ENCODE peak calls at places on chromosomes 7 and 10, in four cellular contexts. One of them, this sample, is unnamed.

GRCh38 chr7:138116156-138116555 is 39.9 kb downstream of the AKR1D1 start:
- DNase-seq in ELR: peak; percentile 47
- DNase-seq in germinal center: no peak
- DNase-seq in uterus: no peak
- DNase-seq in this sample: no peak

GRCh38 chr7:50502947-50503346 is 52.8 kb upstream of the FIGNL1 start:
- DNase-seq in uterus: no peak
- DNase-seq in ELR: no peak
- DNase-seq in germinal center: no peak
- DNase-seq in this sample: no peak

GRCh38 chr7:106999023-106999422 is 45.5 kb upstream of the PRKAR2B start:
- DNase-seq in germinal center: no peak
- DNase-seq in ELR: no peak
- DNase-seq in uterus: no peak
- DNase-seq in this sample: no peak

GRCh38 chr10:127547997-127548396 is 1.1 kb upstream of the NPS start:
- DNase-seq in uterus: no peak
- DNase-seq in germinal center: no peak
- DNase-seq in ELR: no peak
- DNase-seq in this sample: no peak

GRCh38 chr10:27558612-27559020 is 54.5 kb downstream of the RAB18 start:
- DNase-seq in uterus: peak; percentile 35
- DNase-seq in germinal center: peak; percentile 11
- DNase-seq in ELR: peak; percentile 77
- DNase-seq in this sample: peak; percentile 13

GRCh38 chr10:124703778-124704427 is 40.3 kb downstream of the FAM53B start:
- DNase-seq in germinal center: no peak
- DNase-seq in ELR: no peak
- DNase-seq in uterus: peak; percentile 82
- DNase-seq in this sample: no peak

GRCh38 chr7:50641442-50642405 is 76.5 kb upstream of the DDC start:
- DNase-seq in germinal center: no peak
- DNase-seq in uterus: no peak
- DNase-seq in ELR: no peak
- DNase-seq in this sample: no peak

GRCh38 chr10:133257489-133258065 is 19.1 kb downstream of the ADAM8 start:
- DNase-seq in ELR: peak; percentile 49
- DNase-seq in uterus: peak; percentile 42
- DNase-seq in germinal center: peak; percentile 51
- DNase-seq in this sample: no peak

GRCh38 chr7:135795846-135796570 is 47.4 kb upstream of the FAM180A start:
- DNase-seq in ELR: no peak
- DNase-seq in germinal center: no peak
- DNase-seq in uterus: no peak
- DNase-seq in this sample: no peak

GRCh38 chr7:44189286-44189992 is at the start of gene GCK:
- DNase-seq in ELR: no peak
- DNase-seq in germinal center: no peak
- DNase-seq in uterus: no peak
- DNase-seq in this sample: no peak

GRCh38 chr7:134175724-134176350 is 48.7 kb downstream of the LRGUK start:
- DNase-seq in germinal center: no peak
- DNase-seq in uterus: no peak
- DNase-seq in ELR: no peak
- DNase-seq in this sample: no peak

GRCh38 chr7:75721426-75721825 is 17.3 kb downstream of the HIP1 start:
- DNase-seq in germinal center: no peak
- DNase-seq in ELR: no peak
- DNase-seq in uterus: no peak
- DNase-seq in this sample: no peak

GRCh38 chr7:22696672-22697071 is 30.3 kb upstream of the IL6 start:
- DNase-seq in uterus: no peak
- DNase-seq in germinal center: no peak
- DNase-seq in ELR: peak; percentile 28
- DNase-seq in this sample: no peak

GRCh38 chr10:78853864-78854263 is 214.9 kb upstream of the ZMIZ1 start:
- DNase-seq in ELR: no peak
- DNase-seq in germinal center: no peak
- DNase-seq in uterus: no peak
- DNase-seq in this sample: no peak

GRCh38 chr10:84095821-84096497 is 43.4 kb upstream of the GHITM start:
- DNase-seq in germinal center: no peak
- DNase-seq in ELR: no peak
- DNase-seq in uterus: no peak
- DNase-seq in this sample: no peak

GRCh38 chr10:86535057-86535882 is 13.7 kb upstream of the WAPL start:
- DNase-seq in germinal center: peak; percentile 79
- DNase-seq in uterus: peak; percentile 27
- DNase-seq in ELR: peak; percentile 42
- DNase-seq in this sample: no peak

GRCh38 chr10:16967866-16968721 is 150.9 kb upstream of the RSU1 start:
- DNase-seq in germinal center: no peak
- DNase-seq in ELR: peak; percentile 96
- DNase-seq in uterus: no peak
- DNase-seq in this sample: peak; percentile 45

GRCh38 chr10:68471063-68471585 is 649 bp downstream of the DNA2 start:
- DNase-seq in uterus: no peak
- DNase-seq in ELR: peak; percentile 26
- DNase-seq in germinal center: peak; percentile 9
- DNase-seq in this sample: no peak

GRCh38 chr7:88040694-88041093 is 106.6 kb downstream of the ADAM22 start:
- DNase-seq in uterus: no peak
- DNase-seq in germinal center: no peak
- DNase-seq in ELR: peak; percentile 29
- DNase-seq in this sample: no peak

GRCh38 chr10:63498665-63499064 is 22.5 kb upstream of the REEP3 start:
- DNase-seq in germinal center: no peak
- DNase-seq in ELR: no peak
- DNase-seq in uterus: no peak
- DNase-seq in this sample: no peak